ENCODE peak calls at places on chromosomes 1 and 21, in six cellular contexts. V, D, N, H, I and F are unnamed samples.

GRCh38 chr1:205811660-205812059 is 1.3 kb downstream of the SLC41A1 start:
- DNase-seq in V (no peak), D (no peak), N (no peak), H (no peak), I (peak), F (no peak)

GRCh38 chr21:25350056-25350455 is 257.2 kb downstream of the MRPL39 start:
- DNase-seq in V (no peak), D (peak), N (no peak), H (peak), I (peak), F (peak)

GRCh38 chr1:3536796-3537195 is 74.5 kb downstream of the MEGF6 start:
- DNase-seq in V (no peak), D (no peak), N (no peak), H (no peak), I (no peak), F (no peak)

GRCh38 chr21:38909109-38909508 is 103.4 kb downstream of the ETS2 start:
- DNase-seq in V (no peak), D (no peak), N (no peak), H (no peak), I (no peak), F (peak)

GRCh38 chr1:232445361-232446106 is 184.4 kb downstream of the SIPA1L2 start:
- DNase-seq in V (no peak), D (no peak), N (no peak), H (no peak), I (no peak), F (no peak)

GRCh38 chr1:201119206-201119814 is 7.1 kb upstream of the CACNA1S start:
- DNase-seq in V (peak), D (peak), N (no peak), H (peak), I (peak), F (peak)

GRCh38 chr1:150970818-150971582 is 3.6 kb downstream of the CERS2 start:
- DNase-seq in V (no peak), D (no peak), N (no peak), H (no peak), I (peak), F (peak)

GRCh38 chr1:46615735-46616134 is 876 bp downstream of the MOB3C start:
- DNase-seq in V (no peak), D (no peak), N (no peak), H (peak), I (no peak), F (no peak)

GRCh38 chr1:107750364-107750959 is 214.5 kb downstream of the VAV3 start:
- DNase-seq in V (peak), D (peak), N (no peak), H (peak), I (peak), F (peak)

GRCh38 chr1:204323887-204324286 is 35.8 kb downstream of the PLEKHA6 start:
- DNase-seq in V (peak), D (peak), N (no peak), H (peak), I (peak), F (no peak)

GRCh38 chr21:36419996-36420395 is 34.8 kb downstream of the CHAF1B start:
- DNase-seq in V (no peak), D (peak), N (no peak), H (peak), I (peak), F (peak)

GRCh38 chr21:44994581-44995171 is 54.8 kb downstream of the SLX9 start:
- DNase-seq in V (no peak), D (no peak), N (no peak), H (no peak), I (no peak), F (no peak)

GRCh38 chr1:153945131-153945794 is 1.3 kb downstream of the DENND4B start:
- DNase-seq in V (peak), D (no peak), N (no peak), H (peak), I (peak), F (no peak)

GRCh38 chr1:53593758-53594380 is 134.7 kb downstream of the DMRTB1 start:
- DNase-seq in V (no peak), D (no peak), N (no peak), H (no peak), I (peak), F (peak)

GRCh38 chr1:21596179-21596578 is 73.0 kb downstream of the RAP1GAP start:
- DNase-seq in V (no peak), D (no peak), N (no peak), H (no peak), I (no peak), F (no peak)

GRCh38 chr1:42746436-42747105 is 6.5 kb upstream of the CLDN19 start:
- DNase-seq in V (no peak), D (no peak), N (no peak), H (no peak), I (no peak), F (no peak)